ENCODE peak calls at places on chromosomes 4 and X, in seven cellular contexts. Q, I, Z, C, M, F and U are unnamed samples.

GRCh38 chrX:22987452-22987851 is 12.3 kb upstream of the DDX53 start:
- DNase-seq in Q (no peak), I (no peak), Z (no peak), C (no peak), M (no peak), F (no peak), U (no peak)

GRCh38 chr4:127896069-127896468 is 15.4 kb downstream of the PLK4 start:
- DNase-seq in Q (no peak), I (no peak), Z (no peak), C (no peak), M (no peak), F (no peak), U (no peak)

GRCh38 chr4:87839309-87839946 is 6.7 kb downstream of the MEPE start:
- DNase-seq in Q (peak; percentile 73), I (no peak), Z (peak; percentile 58), C (peak; percentile 23), M (peak; percentile 35), F (no peak), U (no peak)

GRCh38 chrX:71178908-71179307 is 34.3 kb downstream of the NLGN3 start:
- DNase-seq in Q (peak; percentile 78), I (no peak), Z (peak; percentile 81), C (peak; percentile 40), M (peak; percentile 41), F (no peak), U (no peak)

GRCh38 chr4:110058677-110059076 is 139.7 kb downstream of the ELOVL6 start:
- DNase-seq in Q (no peak), I (no peak), Z (no peak), C (no peak), M (no peak), F (no peak), U (no peak)

GRCh38 chrX:69093960-69094935 is 71.0 kb downstream of the PJA1 start:
- DNase-seq in Q (peak; percentile 76), I (no peak), Z (peak; percentile 82), C (peak; percentile 56), M (peak; percentile 29), F (no peak), U (no peak)

GRCh38 chr4:88097781-88098180 is 60.7 kb downstream of the ABCG2 start:
- DNase-seq in Q (no peak), I (no peak), Z (no peak), C (no peak), M (no peak), F (no peak), U (no peak)

GRCh38 chr4:36904823-36905222 is 339.7 kb upstream of the NWD2 start:
- DNase-seq in Q (peak; percentile 1), I (no peak), Z (no peak), C (peak; percentile 21), M (no peak), F (no peak), U (no peak)

GRCh38 chrX:53262918-53263394 is 18.4 kb downstream of the IQSEC2 start:
- DNase-seq in Q (no peak), I (no peak), Z (no peak), C (no peak), M (no peak), F (no peak), U (no peak)

GRCh38 chrX:47539860-47540259 is 21.1 kb upstream of the ARAF start:
- DNase-seq in Q (no peak), I (no peak), Z (no peak), C (no peak), M (no peak), F (no peak), U (no peak)

GRCh38 chr4:136106753-136107152 is 1425.5 kb downstream of the PCDH18 start:
- DNase-seq in Q (peak; percentile 17), I (no peak), Z (peak; percentile 46), C (no peak), M (no peak), F (no peak), U (no peak)

GRCh38 chr4:136097676-136098075 is 1434.6 kb downstream of the PCDH18 start:
- DNase-seq in Q (no peak), I (no peak), Z (no peak), C (no peak), M (no peak), F (no peak), U (no peak)

DNA sequence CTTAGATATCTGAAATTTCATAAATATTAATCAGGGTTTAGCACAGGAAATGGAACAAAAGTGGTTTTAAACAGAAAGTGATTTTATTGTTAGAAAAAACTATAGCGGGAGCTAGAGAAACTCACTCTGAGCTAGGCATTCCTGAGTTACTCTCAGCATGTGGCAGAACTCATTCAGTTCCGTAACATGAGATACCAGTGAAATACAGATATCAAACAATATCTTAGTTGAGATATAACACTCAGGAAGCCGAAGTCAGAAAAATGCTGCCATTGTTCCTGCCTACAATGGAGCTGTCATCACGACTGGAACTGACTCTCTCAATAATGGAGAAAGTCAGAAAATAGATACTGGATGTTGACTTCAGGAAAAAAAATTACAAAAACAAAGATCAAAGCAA is 1428.7 kb downstream of the PCDH18 start:
- DNase-seq in Q (no peak), I (no peak), Z (peak; percentile 51), C (no peak), M (no peak), F (no peak), U (no peak)
- H3K27ac ChIP-seq in Q (no peak overlapping the region), I (no peak overlapping the region), Z (no peak overlapping the region), C (no peak overlapping the region), M (no peak overlapping the region), F (no peak overlapping the region), U (no peak overlapping the region)

DNA sequence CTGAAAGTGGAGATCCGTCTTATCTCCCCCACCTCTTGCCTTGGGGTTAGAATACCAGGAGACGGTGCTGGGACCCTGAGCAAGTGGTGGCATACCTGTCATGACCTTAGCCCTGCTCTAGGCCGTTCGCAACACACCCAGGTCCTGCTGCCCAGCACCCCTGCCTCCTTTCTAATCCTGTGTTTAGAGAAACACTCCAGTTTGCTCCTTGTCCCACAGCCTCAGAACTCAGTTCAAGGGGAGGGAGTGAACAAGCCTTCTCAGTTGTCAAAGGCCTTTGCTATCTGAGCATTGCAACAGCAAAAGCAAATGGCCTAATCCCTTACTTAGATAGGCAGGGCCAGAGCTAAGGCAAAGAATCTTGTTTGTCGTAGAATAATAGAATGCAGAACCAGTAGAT is 67.9 kb downstream of the CHRNA9 start:
- DNase-seq in Q (no peak), I (no peak), Z (peak; percentile 70), C (no peak), M (no peak), F (no peak), U (no peak)
- H3K27ac ChIP-seq in Q (no peak overlapping the region), I (no peak overlapping the region), Z (no peak overlapping the region), C (no peak overlapping the region), M (no peak overlapping the region), F (no peak overlapping the region), U (no peak overlapping the region)

GRCh38 chr4:152258804-152259708 is 276.8 kb downstream of the FBXW7 start:
- DNase-seq in Q (no peak), I (no peak), Z (peak; percentile 25), C (no peak), M (peak; percentile 73), F (no peak), U (peak; percentile 87)
- H3K27ac ChIP-seq in Q (no peak overlapping the region), I (peak overlapping the region; percentile 74), Z (peak overlapping the region; percentile 22), C (no peak overlapping the region), M (peak overlapping the region; percentile 100), F (no peak overlapping the region), U (peak overlapping the region; percentile 99)

DNA sequence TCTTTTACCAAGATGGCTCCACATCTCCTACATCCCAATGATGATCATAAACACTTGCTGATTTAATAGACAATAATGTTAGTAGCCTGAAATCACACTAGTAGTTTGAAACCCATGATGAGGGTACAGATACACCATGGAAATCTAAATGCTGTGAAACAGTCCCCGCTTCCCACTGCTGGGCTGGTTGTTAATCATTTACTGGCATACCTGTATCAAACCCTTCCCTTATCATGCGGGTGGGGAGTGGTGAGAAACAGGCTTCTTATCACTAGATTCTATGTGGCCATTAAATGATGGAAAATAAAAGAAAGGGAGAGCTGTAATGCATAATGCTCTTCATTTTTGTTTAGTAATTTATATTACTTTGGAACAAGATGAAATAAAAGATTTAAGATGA is 21.9 kb downstream of the MAOA start:
- DNase-seq in Q (no peak), I (no peak), Z (peak; percentile 11), C (no peak), M (no peak), F (no peak), U (no peak)
- H3K27ac ChIP-seq in Q (no peak overlapping the region), I (no peak overlapping the region), Z (no peak overlapping the region), C (no peak overlapping the region), M (no peak overlapping the region), F (no peak overlapping the region), U (no peak overlapping the region)

DNA sequence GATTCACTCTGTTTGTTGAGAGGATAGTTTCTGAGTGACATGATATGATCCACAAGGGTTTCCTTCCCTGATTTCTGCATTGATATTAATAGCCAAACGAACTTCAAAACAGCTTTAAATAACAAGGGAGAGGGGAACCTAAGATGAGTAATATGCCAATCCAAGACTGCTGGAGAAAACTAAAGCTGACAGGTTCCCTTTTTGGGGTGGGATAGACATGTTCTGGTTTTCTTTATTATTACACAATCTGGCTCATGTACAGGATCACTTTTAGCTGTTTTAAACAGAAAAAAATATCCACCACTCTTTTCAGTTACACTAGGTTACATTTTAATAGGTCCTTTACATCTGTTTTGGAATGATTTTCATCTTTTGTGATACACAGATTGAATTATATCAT is 182.2 kb downstream of the AR start:
- DNase-seq in Q (no peak), I (no peak), Z (no peak), C (no peak), M (no peak), F (no peak), U (no peak)
- H3K27ac ChIP-seq in Q (no peak overlapping the region), I (no peak overlapping the region), Z (no peak overlapping the region), C (no peak overlapping the region), M (no peak overlapping the region), F (no peak overlapping the region), U (no peak overlapping the region)